ENCODE peak calls at places on chromosome 15, in six cellular contexts. H is PC-3; L is A549; Q is CD8-positive, alpha-beta T cell; A is tibial artery; O is upper lobe of left lung. R is an unnamed sample.

GRCh38 chr15:85314653-85315052 is 65.8 kb upstream of the AKAP13 start:
- DNase-seq in H (no peak), L (no peak), Q (no peak), A (no peak), O (no peak), R (no peak)

GRCh38 chr15:85756411-85757072 is 38.2 kb downstream of the KLHL25 start:
- DNase-seq in H (no peak), L (no peak), Q (no peak), A (peak; percentile 54), O (no peak), R (no peak)

GRCh38 chr15:36924076-36924475 is 176.3 kb downstream of the MEIS2 start:
- DNase-seq in H (no peak), L (no peak), Q (no peak), A (no peak), O (no peak), R (no peak)

GRCh38 chr15:60945196-60945595 is 283.9 kb downstream of the RORA start:
- DNase-seq in H (no peak), L (no peak), Q (no peak), A (peak; percentile 91), O (no peak), R (no peak)

GRCh38 chr15:55914446-55914845 is 79.0 kb downstream of the NEDD4 start:
- DNase-seq in H (no peak), L (no peak), Q (no peak), A (no peak), O (no peak), R (no peak)

GRCh38 chr15:98803228-98804056 is 155.1 kb downstream of the IGF1R start:
- DNase-seq in H (peak; percentile 78), L (no peak), Q (no peak), A (no peak), O (no peak), R (no peak)

GRCh38 chr15:58185439-58185838 is 47.3 kb downstream of the AQP9 start:
- DNase-seq in H (no peak), L (no peak), Q (no peak), A (no peak), O (no peak), R (no peak)

GRCh38 chr15:52050416-52050815 is 31.4 kb downstream of the MAPK6 start:
- DNase-seq in H (peak; percentile 75), L (no peak), Q (no peak), A (no peak), O (no peak), R (no peak)

GRCh38 chr15:85762039-85762755 is 32.5 kb downstream of the KLHL25 start:
- DNase-seq in H (no peak), L (no peak), Q (no peak), A (no peak), O (no peak), R (no peak)

GRCh38 chr15:67085818-67086649 is 20.6 kb downstream of the SMAD3 start:
- DNase-seq in H (no peak), L (no peak), Q (no peak), A (no peak), O (peak; percentile 64), R (no peak)
- H3K4me1 ChIP-seq in H (peaks cover 72% of the 10 kb centered on the region), L (peaks cover 100% of the 10 kb centered on the region), Q (peaks cover 71% of the 10 kb centered on the region), A (peaks cover 65% of the 10 kb centered on the region), O (peaks cover 80% of the 10 kb centered on the region), R (peaks cover 100% of the 10 kb centered on the region)

GRCh38 chr15:40595773-40596172 is 1.7 kb downstream of the KNL1 start:
- DNase-seq in H (peak; percentile 40), L (no peak), Q (no peak), A (no peak), O (no peak), R (no peak)
- H3K4me3 ChIP-seq in H (peak overlapping the region; percentile 98), L (peak overlapping the region; percentile 65), Q (no peak overlapping the region), A (no peak overlapping the region), O (no peak overlapping the region), R (no peak overlapping the region)

DNA sequence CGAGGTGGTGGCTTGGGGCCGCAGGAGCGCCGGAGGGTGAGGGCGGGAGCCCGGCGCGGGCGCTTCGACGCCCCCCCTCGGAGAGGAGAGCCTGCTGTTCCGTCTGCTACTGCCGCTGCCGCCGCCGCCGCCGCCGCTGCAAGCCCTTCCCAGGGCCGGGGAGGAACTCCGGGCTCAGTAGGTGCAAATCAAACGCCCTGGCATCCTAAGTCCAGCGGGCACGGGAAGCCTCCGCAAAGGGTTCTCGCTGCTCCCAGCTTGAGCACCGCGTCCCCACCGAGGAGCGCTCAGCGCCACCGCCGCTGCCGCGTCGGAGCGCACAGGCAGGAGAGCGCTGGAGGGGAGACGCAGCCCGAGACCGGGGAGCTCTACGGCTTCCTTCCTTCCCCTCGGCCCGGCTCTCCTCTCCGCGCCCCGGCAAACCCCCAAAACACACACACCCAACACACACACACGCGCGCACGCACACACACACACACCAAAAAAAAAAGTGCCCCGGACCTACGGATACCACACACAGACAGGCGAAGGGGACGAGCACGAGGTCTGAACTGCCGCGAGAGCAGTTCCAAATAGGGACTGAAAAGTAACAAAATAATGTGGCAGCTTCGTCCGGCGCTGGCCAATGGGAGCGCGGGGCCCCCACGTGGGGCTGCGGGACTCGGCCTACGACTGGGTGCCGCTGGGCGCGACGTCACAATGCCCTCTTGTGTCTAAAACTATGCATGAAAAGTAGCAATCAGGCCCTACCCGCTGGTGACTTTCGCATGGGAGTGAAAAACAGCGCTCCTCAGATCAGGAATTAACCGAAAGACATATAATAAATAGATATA is at the start of gene TLE3:
- DNase-seq in H (peak; percentile 98), L (peak; percentile 100), Q (peak; percentile 98), A (peak; percentile 100), O (peak; percentile 100), R (peak; percentile 98)
- H3K4me1 ChIP-seq in H (peaks cover 45% of the 10 kb centered on the region), L (peaks cover 46% of the 10 kb centered on the region), Q (peaks cover 51% of the 10 kb centered on the region), A (peaks cover 58% of the 10 kb centered on the region), O (peaks cover 61% of the 10 kb centered on the region), R (peaks cover 54% of the 10 kb centered on the region)

DNA sequence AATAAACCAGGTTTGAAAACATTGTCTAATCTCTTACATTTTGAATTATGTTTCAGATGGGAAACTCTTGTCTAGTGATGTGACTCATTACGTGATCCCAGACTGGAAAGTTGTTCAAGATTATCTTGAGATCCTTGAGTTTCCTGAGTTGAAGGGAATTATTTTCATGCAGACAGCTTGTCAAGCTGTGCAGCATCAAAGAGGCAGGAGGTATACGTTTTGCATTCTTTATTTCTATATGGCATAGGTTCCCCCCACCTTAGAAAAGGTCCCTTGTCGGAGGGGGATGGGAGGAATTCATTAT is 1.5 kb downstream of the DIS3L start:
- DNase-seq in H (no peak), L (peak; percentile 39), Q (no peak), A (no peak), O (no peak), R (no peak)
- H3K4me3 ChIP-seq in H (peak overlapping the region; percentile 86), L (peak overlapping the region; percentile 51), Q (peak overlapping the region; percentile 72), A (peak overlapping the region; percentile 71), O (no peak overlapping the region), R (peak overlapping the region; percentile 57)

GRCh38 chr15:96068897-96069296 is 261.6 kb upstream of the NR2F2 start:
- DNase-seq in H (no peak), L (no peak), Q (no peak), A (no peak), O (no peak), R (no peak)

GRCh38 chr15:96064351-96064756 is 266.1 kb upstream of the NR2F2 start:
- DNase-seq in H (no peak), L (no peak), Q (no peak), A (no peak), O (peak; percentile 21), R (no peak)

GRCh38 chr15:96067677-96068076 is 262.8 kb upstream of the NR2F2 start:
- DNase-seq in H (no peak), L (no peak), Q (no peak), A (no peak), O (no peak), R (no peak)

GRCh38 chr15:96066852-96067490 is 263.5 kb upstream of the NR2F2 start:
- DNase-seq in H (no peak), L (no peak), Q (no peak), A (no peak), O (no peak), R (no peak)

DNA sequence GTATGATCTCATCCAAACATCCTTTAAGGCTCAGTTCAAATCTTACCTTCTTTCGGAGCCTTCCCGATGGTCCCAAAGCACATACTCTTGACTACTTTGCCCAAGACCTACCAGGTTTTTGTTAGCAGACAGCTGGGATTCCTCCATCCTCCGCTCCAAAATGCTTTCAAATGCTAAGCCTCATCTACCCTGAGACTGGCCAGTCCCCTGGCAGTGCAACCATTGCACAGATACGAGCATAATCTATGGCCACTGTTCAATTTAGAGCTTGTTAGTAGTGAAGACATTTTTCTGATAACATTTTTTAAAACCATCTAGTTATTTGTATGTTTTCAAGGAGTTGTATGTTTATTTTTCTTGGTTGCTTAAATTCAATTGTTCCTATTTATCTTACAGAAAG is 264.4 kb upstream of the NR2F2 start:
- DNase-seq in H (no peak), L (no peak), Q (no peak), A (no peak), O (no peak), R (no peak)
- H3K4me1 ChIP-seq in H (peaks cover 9% of the 10 kb centered on the region), L (peaks cover 4% of the 10 kb centered on the region), Q (no peaks in the 10 kb centered on the region), A (peaks cover 5% of the 10 kb centered on the region), O (no peaks in the 10 kb centered on the region), R (no peaks in the 10 kb centered on the region)

DNA sequence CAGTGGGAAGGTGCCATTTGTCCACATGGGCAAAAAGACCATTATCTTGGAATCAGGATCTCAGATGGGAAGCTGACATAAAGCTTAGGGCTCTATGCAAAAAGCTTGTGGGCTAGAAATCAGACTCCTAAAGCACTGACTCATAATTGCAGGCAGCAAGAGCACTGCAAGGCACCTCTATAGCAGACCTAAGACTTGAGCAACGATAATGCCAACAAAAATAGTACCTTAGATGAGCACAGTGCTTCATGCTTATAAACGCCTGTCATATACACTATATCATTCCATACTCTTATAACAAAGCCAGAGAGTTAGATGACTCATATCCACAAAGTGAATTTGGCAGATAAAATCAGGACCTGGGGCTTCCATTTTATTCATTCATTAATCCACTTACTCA is 560.8 kb downstream of the MCTP2 start:
- DNase-seq in H (peak; percentile 41), L (no peak), Q (no peak), A (no peak), O (no peak), R (no peak)
- H3K4me3 ChIP-seq in H (no peak overlapping the region), L (no peak overlapping the region), Q (no peak overlapping the region), A (no peak overlapping the region), O (no peak overlapping the region), R (no peak overlapping the region)

GRCh38 chr15:59252137-59252536 is 45.5 kb downstream of the LDHAL6B start:
- DNase-seq in H (no peak), L (no peak), Q (no peak), A (no peak), O (no peak), R (no peak)
- H3K4me1 ChIP-seq in H (peaks cover 21% of the 10 kb centered on the region), L (peaks cover 94% of the 10 kb centered on the region), Q (no peaks in the 10 kb centered on the region), A (no peaks in the 10 kb centered on the region), O (no peaks in the 10 kb centered on the region), R (peaks cover 14% of the 10 kb centered on the region)

GRCh38 chr15:68815598-68815997 is 5.1 kb downstream of the ANP32A start:
- DNase-seq in H (peak; percentile 30), L (no peak), Q (no peak), A (no peak), O (peak; percentile 53), R (no peak)
- H3K4me3 ChIP-seq in H (no peak overlapping the region), L (no peak overlapping the region), Q (no peak overlapping the region), A (no peak overlapping the region), O (no peak overlapping the region), R (no peak overlapping the region)

DNA sequence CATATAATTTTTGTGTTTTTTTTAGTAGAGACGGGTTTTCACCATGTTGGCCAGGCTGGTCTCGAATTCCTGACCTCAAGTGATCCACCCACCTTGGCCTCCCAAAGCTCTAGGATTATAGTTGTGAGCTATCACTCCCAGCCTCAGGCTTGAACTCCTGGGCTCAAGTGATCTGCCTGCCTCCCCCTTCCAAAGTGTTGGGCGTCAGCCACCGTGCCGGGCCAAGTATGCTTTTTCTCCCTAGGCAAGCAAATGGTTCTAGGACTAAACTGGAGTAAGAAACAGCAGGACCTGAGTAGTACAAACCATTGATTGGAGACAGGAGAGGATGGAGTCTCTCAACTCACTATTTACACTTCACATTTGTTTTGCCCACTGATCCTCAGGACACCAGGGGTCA is 4.6 kb upstream of the PTPN9 start:
- DNase-seq in H (no peak), L (no peak), Q (no peak), A (no peak), O (no peak), R (no peak)
- H3K4me1 ChIP-seq in H (peaks cover 5% of the 10 kb centered on the region), L (peaks cover 4% of the 10 kb centered on the region), Q (peaks cover 5% of the 10 kb centered on the region), A (peaks cover 4% of the 10 kb centered on the region), O (peaks cover 5% of the 10 kb centered on the region), R (peaks cover 7% of the 10 kb centered on the region)

R was measured in CD4-positive, alpha-beta memory T cell.